ENCODE peak calls at places on chromosomes 13 and 19, in seven cellular contexts. S is SK-N-SH, K is GM12878, E is K562, Q is HCT116, R is H1, M is HepG2. I is an unnamed sample. For H3K4me1, the result is how much of the 10 kb centered on the place peaks cover.

GRCh38 chr19:50214699-50215543 is 11.5 kb downstream of the MYH14 start:
- DNase-seq in M (no peak), K (no peak), E (no peak), S (no peak), Q (peak), R (no peak), I (no peak)

GRCh38 chr19:55230780-55231179 is 2.2 kb upstream of the TMEM86B start:
- DNase-seq in R (no peak), Q (no peak), K (no peak), E (no peak), M (no peak), S (no peak), I (no peak)

GRCh38 chr13:69690999-69691398 is 416.6 kb upstream of the ATXN8OS start:
- DNase-seq in Q (no peak), E (no peak), S (no peak), K (no peak), M (no peak), R (no peak), I (no peak)

GRCh38 chr19:30898353-30899103 is 450.7 kb downstream of the TSHZ3 start:
- DNase-seq in M (no peak), S (no peak), E (no peak), K (no peak), Q (no peak), R (peak), I (no peak)

GRCh38 chr19:2618611-2619010 is 83.9 kb downstream of the GNG7 start:
- DNase-seq in Q (peak), M (no peak), E (no peak), S (no peak), R (no peak), K (no peak), I (no peak)

GRCh38 chr19:6532244-6532999 is 1.6 kb downstream of the TNFSF9 start:
- DNase-seq in E (peak), R (no peak), M (no peak), K (no peak), S (no peak), Q (no peak), I (no peak)

GRCh38 chr19:58476498-58477015 is 405 bp downstream of the ZNF446 start:
- DNase-seq in M (peak), Q (no peak), E (peak), R (no peak), K (no peak), S (peak), I (no peak)

GRCh38 chr13:24172071-24172470 is 11.6 kb downstream of the SPATA13 start:
- DNase-seq in S (no peak), E (no peak), M (no peak), Q (no peak), R (no peak), K (no peak), I (no peak)

GRCh38 chr13:28717170-28717569 is 1.6 kb downstream of the SLC46A3 start:
- DNase-seq in S (no peak), E (no peak), Q (no peak), K (no peak), M (no peak), R (no peak), I (no peak)

GRCh38 chr19:38531515-38531914 is 86.2 kb downstream of the MAP4K1 start:
- DNase-seq in M (no peak), E (no peak), Q (no peak), S (no peak), R (no peak), K (no peak), I (no peak)

GRCh38 chr19:49896863-49897621 is at the start of gene IL4I1:
- DNase-seq in E (no peak), K (peak), M (no peak), R (no peak), Q (no peak), S (no peak), I (no peak)

GRCh38 chr13:34623331-34623730 is 318.7 kb upstream of the NBEA start:
- DNase-seq in Q (no peak), S (no peak), R (no peak), M (no peak), K (no peak), E (no peak), I (no peak)

GRCh38 chr19:18433735-18434398 is 4.1 kb downstream of the ISYNA1 start:
- DNase-seq in Q (no peak), K (no peak), S (peak), E (peak), R (no peak), M (no peak), I (no peak)

GRCh38 chr19:1376415-1376805 is 7.3 kb upstream of the NDUFS7 start:
- DNase-seq in R (no peak), M (no peak), K (no peak), Q (no peak), E (no peak), S (no peak), I (no peak)

GRCh38 chr19:2578391-2578826 is 102.5 kb downstream of the GADD45B start:
- DNase-seq in R (no peak), S (no peak), E (no peak), M (no peak), Q (no peak), K (no peak), I (no peak)

GRCh38 chr19:19461671-19462622 is 53.4 kb downstream of the TSSK6 start:
- DNase-seq in Q (no peak), E (peak), R (peak), S (peak), K (no peak), M (peak), I (no peak)

GRCh38 chr19:44644391-44645016 is 794 bp downstream of the PVR start:
- DNase-seq in K (no peak), R (peak), Q (no peak), S (peak), E (peak), M (peak), I (no peak)

GRCh38 chr13:99307247-99307646 is at the start of gene GPR183:
- DNase-seq in K (no peak), E (no peak), Q (no peak), S (no peak), R (no peak), M (no peak), I (no peak)

GRCh38 chr13:113671066-113672001 is 4.3 kb downstream of the GRK1 start:
- DNase-seq in M (no peak), E (no peak), K (no peak), R (no peak), S (no peak), Q (no peak), I (no peak)

GRCh38 chr19:44232867-44233266 is 20.5 kb downstream of the ZNF227 start:
- DNase-seq in M (no peak), R (no peak), S (no peak), E (no peak), K (no peak), Q (no peak), I (no peak)

GRCh38 chr13:41854758-41855157 is 106.2 kb downstream of the VWA8 start:
- DNase-seq in M (no peak), K (no peak), R (no peak), E (no peak), S (no peak), Q (no peak), I (no peak)

GRCh38 chr13:33615436-33615835 is 202.5 kb upstream of the RFC3 start:
- DNase-seq in R (no peak), M (no peak), S (peak), K (no peak), E (no peak), Q (no peak), I (no peak)

GRCh38 chr13:99165753-99166587 is 34.7 kb upstream of the UBAC2 start:
- DNase-seq in Q (no peak), K (no peak), M (no peak), S (no peak), R (no peak), E (no peak), I (no peak)

GRCh38 chr19:2462635-2463421 is 6.1 kb upstream of the LMNB2 start:
- DNase-seq in K (no peak), E (no peak), Q (peak), S (peak), M (peak), R (peak), I (peak)

GRCh38 chr19:52638601-52639000 is 446 bp upstream of the ZNF83 start:
- DNase-seq in Q (no peak), R (no peak), S (peak), E (peak), M (no peak), K (no peak), I (no peak)
- TF ChIP-seq YY1 in Q (no peak), R (no peak), S (no peak), E (no peak), M (no peak), K (no peak), I (no peak)

DNA sequence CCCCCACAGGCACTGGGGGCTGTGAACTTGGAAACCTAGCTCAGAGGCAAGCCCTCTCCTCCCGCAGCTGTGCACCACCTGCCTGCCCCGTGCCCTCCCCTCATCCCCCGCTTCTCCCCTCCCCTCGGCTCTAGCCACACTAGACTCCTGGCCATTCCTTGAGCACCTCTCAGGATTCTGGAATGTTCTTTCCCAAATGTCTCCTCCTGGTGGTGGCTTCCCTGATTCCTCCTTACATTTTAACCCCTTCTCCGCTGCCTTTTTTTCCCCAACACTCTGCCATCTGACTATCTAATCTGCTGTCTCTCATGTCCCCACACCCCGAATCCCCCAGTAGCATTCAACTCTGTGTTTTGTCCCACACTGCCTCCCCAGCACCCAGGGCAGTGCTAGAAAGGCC is 6.7 kb downstream of the NANOS3 start:
- DNase-seq in K (no peak), M (no peak), S (peak), E (peak), R (no peak), Q (no peak), I (no peak)
- H3K4me1 ChIP-seq in K (under half), M (half or more), S (under half), E (under half), R (under half), Q (under half), I (under half)

DNA sequence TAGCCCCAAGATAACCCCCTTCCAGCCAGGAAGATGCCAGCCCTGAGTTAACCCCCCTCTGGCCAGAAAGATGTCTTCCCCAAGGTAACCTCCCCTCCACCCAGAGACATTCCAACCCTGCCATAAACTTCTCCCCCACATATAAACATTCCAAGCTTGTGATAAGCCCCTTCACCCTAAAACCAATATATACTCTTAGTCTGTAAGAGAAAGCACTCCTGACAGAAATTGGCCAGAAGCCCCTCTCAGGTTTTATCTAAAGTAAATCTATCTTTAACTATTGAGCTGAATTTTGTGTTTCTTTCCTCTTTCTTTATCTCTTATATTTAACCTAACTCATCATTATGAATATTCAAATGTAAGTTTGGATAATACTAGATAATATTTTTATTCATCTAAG is 1775.8 kb upstream of the MIR17HG start:
- DNase-seq in Q (no peak), E (no peak), M (no peak), R (no peak), S (no peak), K (no peak), I (no peak)
- TF ChIP-seq YY1 in Q (no peak), E (no peak), M (no peak), R (no peak), S (no peak), K (no peak), I (no peak)

GRCh38 chr19:47228168-47228936 is 2.6 kb downstream of the BBC3 start:
- DNase-seq in R (no peak), Q (no peak), K (no peak), M (peak), S (peak), E (peak), I (no peak)

GRCh38 chr19:47230122-47230920 is 678 bp downstream of the BBC3 start:
- DNase-seq in Q (no peak), K (no peak), M (peak), S (peak), R (no peak), E (peak), I (no peak)

GRCh38 chr19:47229674-47230121 is 1.3 kb downstream of the BBC3 start:
- DNase-seq in Q (no peak), R (no peak), E (no peak), S (peak), M (no peak), K (no peak), I (no peak)

GRCh38 chr19:47227347-47228167 is 3.4 kb downstream of the BBC3 start:
- DNase-seq in M (peak), R (peak), E (peak), K (peak), S (peak), Q (peak), I (peak)

GRCh38 chr19:47228937-47229673 is 1.9 kb downstream of the BBC3 start:
- DNase-seq in Q (no peak), S (no peak), R (no peak), M (peak), K (no peak), E (no peak), I (no peak)
- H3K4me1 ChIP-seq in Q (under half), S (under half), R (under half), M (under half), K (under half), E (under half), I (under half)

GRCh38 chr19:4278460-4278901 is 585 bp upstream of the SHD start:
- DNase-seq in M (no peak), Q (no peak), S (peak), R (no peak), K (no peak), E (no peak), I (no peak)

GRCh38 chr19:4277051-4277700 is 1.9 kb upstream of the SHD start:
- DNase-seq in S (peak), E (peak), M (no peak), Q (no peak), R (no peak), K (no peak), I (no peak)

GRCh38 chr19:4278926-4279529 is at the start of gene SHD:
- DNase-seq in Q (no peak), E (peak), S (peak), K (no peak), M (no peak), R (no peak), I (no peak)

GRCh38 chr19:4279530-4280422 is 710 bp downstream of the SHD start:
- DNase-seq in E (no peak), S (peak), K (no peak), Q (no peak), M (no peak), R (no peak), I (no peak)

GRCh38 chr19:4278010-4278409 is 1.1 kb upstream of the SHD start:
- DNase-seq in Q (no peak), M (no peak), S (no peak), R (no peak), E (no peak), K (no peak), I (no peak)
- TF ChIP-seq YY1 in Q (no peak), M (no peak), S (no peak), R (no peak), E (no peak), K (no peak), I (no peak)

GRCh38 chr19:12668937-12669271 is 2.3 kb downstream of the WDR83 start:
- DNase-seq in M (peak), Q (no peak), R (no peak), E (peak), K (no peak), S (peak), I (no peak)
- H3K4me1 ChIP-seq in M (under half), Q (under half), R (under half), E (under half), K (under half), S (under half), I (under half)

DNA sequence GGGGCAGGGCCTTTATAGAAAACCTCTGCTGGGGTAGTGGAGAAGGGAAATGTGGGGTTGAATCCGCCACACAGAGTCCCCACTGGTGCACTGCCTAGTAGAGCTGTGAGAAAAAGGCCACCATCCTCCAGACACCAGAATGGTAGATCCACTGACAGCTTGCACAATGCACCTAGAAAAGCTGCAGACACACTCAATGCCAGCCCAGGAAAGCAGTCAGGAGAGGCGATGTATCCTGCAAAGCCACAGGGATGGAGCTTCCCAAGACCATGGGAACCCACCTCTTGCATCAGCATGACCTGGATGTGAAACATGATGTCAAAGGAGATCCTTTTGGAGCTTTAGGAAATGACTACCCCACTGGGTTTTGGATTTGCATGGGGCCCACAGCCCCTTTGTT is 958.0 kb upstream of the MIR17HG start:
- DNase-seq in R (no peak), Q (no peak), S (no peak), M (no peak), K (no peak), E (no peak), I (no peak)
- TF ChIP-seq YY1 in R (no peak), Q (no peak), S (no peak), M (no peak), K (no peak), E (no peak), I (no peak)

GRCh38 chr19:16369306-16369663 is 44.7 kb downstream of the KLF2 start:
- DNase-seq in S (no peak), M (no peak), K (no peak), Q (no peak), R (no peak), E (no peak), I (no peak)
- H3K4me1 ChIP-seq in S (under half), M (under half), K (half or more), Q (under half), R (under half), E (under half), I (under half)

DNA sequence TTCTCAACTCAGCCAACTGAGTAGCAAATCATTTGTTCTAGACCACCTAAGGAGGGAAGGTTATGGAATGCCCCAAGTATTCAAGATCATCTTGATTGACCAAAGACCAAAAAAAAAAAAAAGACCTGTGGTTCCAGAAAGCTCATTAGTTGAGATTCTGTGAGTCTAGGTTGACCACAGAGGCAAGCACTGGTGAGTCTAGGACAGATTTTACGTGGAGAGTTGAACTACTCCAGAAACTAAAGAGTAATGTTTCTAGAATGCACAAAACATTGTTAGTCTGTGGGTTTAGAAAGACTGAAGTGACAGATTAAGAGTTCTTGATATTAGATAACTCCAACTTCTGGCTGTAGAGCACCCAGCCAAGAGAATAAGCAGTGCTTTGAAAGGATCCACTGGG is 4.0 kb upstream of the CYTH2 start:
- DNase-seq in M (no peak), K (no peak), Q (no peak), S (no peak), E (no peak), R (no peak), I (no peak)
- TF ChIP-seq YY1 in M (no peak), K (no peak), Q (no peak), S (no peak), E (no peak), R (no peak), I (no peak)

GRCh38 chr13:66530158-66530557 is 700.0 kb downstream of the PCDH9 start:
- DNase-seq in E (no peak), M (no peak), Q (no peak), R (no peak), S (no peak), K (no peak), I (no peak)
- H3K4me1 ChIP-seq in E (under half), M (under half), Q (under half), R (under half), S (under half), K (under half), I (under half)

I was measured in NT2/D1.